ENCODE peak calls at places on chromosomes 3 and 15, in four cellular contexts. F is uterus, I is GM12891, T is ovary. Z is an unnamed sample.

GRCh38 chr15:90364251-90364650 is 12.2 kb downstream of the ZNF774 start:
- DNase-seq in F (no peak), I (no peak), T (no peak), Z (peak; percentile 34)

GRCh38 chr3:70880416-70880815 is 568.0 kb upstream of the MDFIC2 start:
- DNase-seq in F (no peak), I (no peak), T (no peak), Z (no peak)

GRCh38 chr15:40053234-40054055 is 14.5 kb upstream of the SRP14 start:
- DNase-seq in F (no peak), I (no peak), T (no peak), Z (no peak)

GRCh38 chr3:120353463-120353862 is 4.3 kb upstream of the LRRC58 start:
- DNase-seq in F (no peak), I (no peak), T (no peak), Z (no peak)

GRCh38 chr15:100842756-100843730 is 36.6 kb upstream of the ALDH1A3 start:
- DNase-seq in F (no peak), I (no peak), T (no peak), Z (no peak)

GRCh38 chr3:96007650-96008195 is 806.7 kb upstream of the EPHA6 start:
- DNase-seq in F (no peak), I (no peak), T (no peak), Z (no peak)

GRCh38 chr3:133367956-133368355 is 31.9 kb upstream of the BFSP2 start:
- DNase-seq in F (no peak), I (no peak), T (no peak), Z (no peak)

GRCh38 chr3:126445506-126445905 is 30.2 kb downstream of the ZXDC start:
- DNase-seq in F (no peak), I (no peak), T (peak; percentile 6), Z (no peak)

GRCh38 chr15:101535170-101535902 is 45.8 kb upstream of the PCSK6 start:
- DNase-seq in F (no peak), I (no peak), T (no peak), Z (no peak)

GRCh38 chr3:18249126-18249525 is 176.0 kb downstream of the SATB1 start:
- DNase-seq in F (no peak), I (no peak), T (no peak), Z (no peak)

GRCh38 chr3:152298393-152299242 is 29.9 kb downstream of the MBNL1 start:
- DNase-seq in F (peak; percentile 44), I (no peak), T (peak; percentile 61), Z (no peak)

GRCh38 chr15:74170083-74170844 is 3.2 kb upstream of the ISLR start:
- DNase-seq in F (peak; percentile 58), I (no peak), T (peak; percentile 57), Z (no peak)

GRCh38 chr15:25609371-25609770 is 170.5 kb upstream of the UBE3A start:
- DNase-seq in F (no peak), I (no peak), T (no peak), Z (no peak)

GRCh38 chr3:57706462-57706861 is 13.6 kb upstream of the DENND6A start:
- DNase-seq in F (no peak), I (no peak), T (no peak), Z (peak; percentile 40)

GRCh38 chr3:188914556-188914955 is 257.2 kb upstream of the TPRG1 start:
- DNase-seq in F (no peak), I (no peak), T (no peak), Z (no peak)

GRCh38 chr15:43522247-43522646 is 4.8 kb downstream of the MAP1A start:
- DNase-seq in F (no peak), I (no peak), T (no peak), Z (no peak)

DNA sequence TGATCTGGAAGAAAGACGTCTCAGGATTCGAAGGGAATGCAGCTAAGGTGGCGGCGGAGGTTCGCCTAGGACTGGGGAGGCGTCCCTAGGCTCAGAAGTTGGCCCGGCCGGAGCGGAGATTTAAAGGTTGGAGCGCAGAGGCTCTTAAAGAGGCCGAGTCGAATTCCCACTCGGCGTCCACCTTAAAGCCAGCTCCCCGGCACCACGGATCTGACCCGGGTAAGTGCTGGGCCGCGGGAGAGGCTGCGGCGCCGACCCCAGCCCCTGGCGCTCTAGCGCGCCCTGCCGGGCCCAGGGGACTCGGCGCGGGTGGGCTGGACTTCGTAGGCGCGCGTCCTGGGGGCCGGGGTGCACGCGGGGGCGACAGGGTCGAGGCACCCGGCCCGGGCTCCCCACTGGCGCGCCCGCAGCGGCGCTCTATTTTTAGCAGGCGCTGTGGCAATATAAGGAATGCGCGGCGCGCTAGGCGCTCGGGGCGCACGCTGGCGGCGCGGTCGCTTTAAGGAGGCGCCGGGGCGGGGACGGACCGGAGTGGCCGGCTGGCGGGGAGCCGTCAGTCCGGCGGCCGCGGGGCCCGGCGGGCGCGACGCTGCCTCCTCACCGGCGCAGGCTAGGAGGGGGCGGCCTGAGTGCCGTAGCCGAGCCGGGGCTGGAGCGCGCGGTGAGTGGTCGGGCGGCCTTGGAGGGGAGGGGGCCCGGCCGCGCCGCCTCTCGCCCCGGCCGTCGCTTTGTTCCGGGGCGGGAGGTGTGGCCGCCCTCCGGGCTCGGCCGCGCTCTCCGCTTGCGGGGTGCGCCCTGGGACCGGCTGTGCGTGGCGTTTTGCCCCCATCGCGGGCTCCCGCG is at the start of gene MRAS:
- DNase-seq in F (peak; percentile 79), I (peak; percentile 32), T (peak; percentile 75), Z (peak; percentile 78)
- TF ChIP-seq POLR2A in F (peak; percentile 80), I (no peak), T (no peak), Z (peak; percentile 72)

GRCh38 chr3:37993067-37993809 is 2.7 kb downstream of the VILL start:
- DNase-seq in F (no peak), I (no peak), T (no peak), Z (no peak)

GRCh38 chr3:37992271-37993066 is 1.9 kb downstream of the VILL start:
- DNase-seq in F (no peak), I (no peak), T (no peak), Z (no peak)

GRCh38 chr3:37995652-37996641 is 5.4 kb downstream of the VILL start:
- DNase-seq in F (no peak), I (no peak), T (no peak), Z (no peak)

GRCh38 chr3:37994639-37994972 is 4.0 kb downstream of the VILL start:
- DNase-seq in F (no peak), I (no peak), T (no peak), Z (no peak)

DNA sequence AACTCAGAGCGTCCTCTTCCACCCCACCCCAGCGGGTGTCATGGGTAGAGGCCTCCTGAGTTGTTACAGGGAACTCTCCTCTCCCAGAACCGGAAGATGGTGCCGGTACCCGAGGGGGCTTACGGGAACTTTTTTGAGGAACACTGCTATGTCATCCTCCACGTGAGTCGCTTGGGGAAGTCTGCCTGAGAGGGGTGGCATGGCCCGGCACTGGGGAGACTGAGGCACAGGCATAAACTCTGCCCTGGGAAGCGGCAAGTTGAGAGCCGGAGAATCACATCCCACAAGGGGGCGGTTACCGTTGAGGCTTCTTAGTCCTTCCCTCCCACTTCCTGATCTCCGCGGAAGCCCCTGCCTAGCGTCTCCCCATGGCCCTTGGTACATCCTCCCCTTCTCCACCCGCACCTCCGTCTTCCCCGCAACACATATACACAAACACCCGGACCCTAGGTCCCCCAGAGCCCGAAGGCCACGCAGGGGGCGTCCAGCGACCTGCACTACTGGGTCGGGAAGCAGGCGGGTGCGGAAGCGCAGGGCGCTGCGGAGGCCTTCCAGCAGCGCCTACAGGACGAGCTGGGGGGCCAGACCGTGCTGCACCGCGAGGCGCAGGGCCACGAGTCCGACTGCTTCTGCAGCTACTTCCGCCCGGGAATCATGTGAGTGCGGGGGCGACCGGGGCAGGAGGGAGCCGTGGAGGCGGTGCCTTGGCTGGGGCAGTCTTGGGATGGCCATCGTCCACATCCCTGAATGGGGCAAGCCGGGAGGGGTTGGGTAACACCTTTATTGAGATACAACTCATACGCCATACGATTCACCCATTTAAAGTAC is 3.4 kb downstream of the VILL start:
- DNase-seq in F (peak; percentile 87), I (peak; percentile 59), T (peak; percentile 84), Z (no peak)
- TF ChIP-seq POLR2A in F (peak; percentile 53), I (peak; percentile 74), T (peak; percentile 32), Z (peak; percentile 30)

GRCh38 chr3:15520185-15520584 is 1.3 kb downstream of the COLQ start:
- DNase-seq in F (no peak), I (no peak), T (no peak), Z (no peak)
- TF ChIP-seq POLR2A in F (no peak), I (no peak), T (no peak), Z (no peak)

DNA sequence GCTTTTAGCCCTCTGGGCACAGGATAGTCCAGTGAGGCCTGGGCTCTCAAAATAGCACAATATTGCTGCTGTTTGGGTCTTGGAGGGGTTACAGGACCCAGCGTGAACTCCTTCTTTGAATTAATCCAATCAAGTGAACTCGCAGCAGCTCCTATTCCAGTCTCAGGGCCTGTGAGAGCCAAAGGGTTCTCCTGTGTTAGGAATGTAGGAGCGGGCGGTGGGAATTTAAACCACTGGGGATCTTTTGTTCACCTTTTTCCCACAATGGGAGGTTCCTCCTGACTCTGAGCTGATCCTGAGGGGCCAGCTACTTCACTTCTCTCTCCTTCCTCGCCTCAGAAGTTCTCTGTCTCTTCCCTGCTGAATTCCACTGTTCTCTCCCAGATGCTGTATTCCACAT is 504.0 kb downstream of the UNC13C start:
- DNase-seq in F (no peak), I (no peak), T (no peak), Z (no peak)
- TF ChIP-seq POLR2A in F (no peak), I (no peak), T (no peak), Z (no peak)

GRCh38 chr3:195557327-195557726 is 14.2 kb upstream of the PPP1R2 start:
- DNase-seq in F (no peak), I (no peak), T (no peak), Z (no peak)
- TF ChIP-seq POLR2A in F (no peak), I (no peak), T (no peak), Z (no peak)

Z was measured in H54.